ENCODE peak calls at places on chromosomes 16 and 17, in nine cellular contexts. One of them, this sample, is unnamed.
A peak's percentile ranks its signal among the peaks of the same experiment; 100 is the strongest.

GRCh38 chr16:88057656-88058055 is 106.4 kb downstream of the BANP start:
- DNase-seq in body of pancreas: no peak
- DNase-seq in sciatic nerve: no peak
- DNase-seq in HAP-1: no peak
- DNase-seq in transverse colon: no peak
- DNase-seq in amygdala: no peak
- DNase-seq in choroid plexus epithelial cell: no peak
- DNase-seq in SHP77: no peak
- DNase-seq in H9: no peak
- DNase-seq in this sample: no peak

GRCh38 chr17:5500804-5501391 is 14.5 kb downstream of the MIS12 start:
- DNase-seq in body of pancreas: peak; percentile 70
- DNase-seq in sciatic nerve: peak; percentile 85
- DNase-seq in HAP-1: peak; percentile 93
- DNase-seq in transverse colon: peak; percentile 63
- DNase-seq in amygdala: peak; percentile 86
- DNase-seq in choroid plexus epithelial cell: peak; percentile 93
- DNase-seq in SHP77: peak; percentile 95
- DNase-seq in H9: peak; percentile 100
- DNase-seq in this sample: no peak

GRCh38 chr16:86387461-86388440 is 122.6 kb upstream of the FOXF1 start:
- DNase-seq in body of pancreas: no peak
- DNase-seq in sciatic nerve: no peak
- DNase-seq in HAP-1: no peak
- DNase-seq in transverse colon: no peak
- DNase-seq in amygdala: no peak
- DNase-seq in choroid plexus epithelial cell: peak; percentile 98
- DNase-seq in SHP77: no peak
- DNase-seq in H9: no peak
- DNase-seq in this sample: peak; percentile 90

GRCh38 chr16:88393034-88393433 is 10.3 kb downstream of the ZNF469 start:
- DNase-seq in body of pancreas: no peak
- DNase-seq in sciatic nerve: peak; percentile 69
- DNase-seq in HAP-1: no peak
- DNase-seq in transverse colon: no peak
- DNase-seq in amygdala: no peak
- DNase-seq in choroid plexus epithelial cell: no peak
- DNase-seq in SHP77: no peak
- DNase-seq in H9: no peak
- DNase-seq in this sample: no peak

GRCh38 chr17:1241904-1242303 is 28.3 kb upstream of the BHLHA9 start:
- DNase-seq in body of pancreas: peak; percentile 53
- DNase-seq in sciatic nerve: no peak
- DNase-seq in HAP-1: no peak
- DNase-seq in transverse colon: no peak
- DNase-seq in amygdala: no peak
- DNase-seq in choroid plexus epithelial cell: peak; percentile 64
- DNase-seq in SHP77: peak; percentile 89
- DNase-seq in H9: no peak
- DNase-seq in this sample: no peak

GRCh38 chr17:14704121-14704520 is 403.2 kb downstream of the HS3ST3B1 start:
- DNase-seq in body of pancreas: no peak
- DNase-seq in sciatic nerve: no peak
- DNase-seq in HAP-1: no peak
- DNase-seq in transverse colon: no peak
- DNase-seq in amygdala: no peak
- DNase-seq in choroid plexus epithelial cell: no peak
- DNase-seq in SHP77: no peak
- DNase-seq in H9: no peak
- DNase-seq in this sample: no peak

GRCh38 chr16:56793504-56793903 is 63.6 kb downstream of the NUP93 start:
- DNase-seq in body of pancreas: peak; percentile 16
- DNase-seq in sciatic nerve: no peak
- DNase-seq in HAP-1: no peak
- DNase-seq in transverse colon: no peak
- DNase-seq in amygdala: no peak
- DNase-seq in choroid plexus epithelial cell: peak; percentile 76
- DNase-seq in SHP77: no peak
- DNase-seq in H9: no peak
- DNase-seq in this sample: peak; percentile 17

GRCh38 chr17:74639704-74640142 is 16.2 kb upstream of the CD300E start:
- DNase-seq in body of pancreas: no peak
- DNase-seq in sciatic nerve: no peak
- DNase-seq in HAP-1: no peak
- DNase-seq in transverse colon: no peak
- DNase-seq in amygdala: no peak
- DNase-seq in choroid plexus epithelial cell: no peak
- DNase-seq in SHP77: no peak
- DNase-seq in H9: no peak
- DNase-seq in this sample: no peak

GRCh38 chr17:63405741-63406261 is 40.3 kb downstream of the CYB561 start:
- DNase-seq in body of pancreas: no peak
- DNase-seq in sciatic nerve: no peak
- DNase-seq in HAP-1: peak; percentile 83
- DNase-seq in transverse colon: no peak
- DNase-seq in amygdala: no peak
- DNase-seq in choroid plexus epithelial cell: peak; percentile 90
- DNase-seq in SHP77: peak; percentile 48
- DNase-seq in H9: no peak
- DNase-seq in this sample: peak; percentile 71

GRCh38 chr16:67456383-67457140 is 24.4 kb downstream of the ATP6V0D1 start:
- DNase-seq in body of pancreas: peak; percentile 80
- DNase-seq in sciatic nerve: no peak
- DNase-seq in HAP-1: no peak
- DNase-seq in transverse colon: peak; percentile 83
- DNase-seq in amygdala: no peak
- DNase-seq in choroid plexus epithelial cell: peak; percentile 55
- DNase-seq in SHP77: peak; percentile 22
- DNase-seq in H9: no peak
- DNase-seq in this sample: no peak

GRCh38 chr16:11446566-11447119 is 101.4 kb downstream of the RMI2 start:
- DNase-seq in body of pancreas: no peak
- DNase-seq in sciatic nerve: no peak
- DNase-seq in HAP-1: no peak
- DNase-seq in transverse colon: no peak
- DNase-seq in amygdala: no peak
- DNase-seq in choroid plexus epithelial cell: no peak
- DNase-seq in SHP77: no peak
- DNase-seq in H9: no peak
- DNase-seq in this sample: no peak

GRCh38 chr17:53227514-53227913 is 595.2 kb upstream of the KIF2B start:
- DNase-seq in body of pancreas: no peak
- DNase-seq in sciatic nerve: no peak
- DNase-seq in HAP-1: no peak
- DNase-seq in transverse colon: no peak
- DNase-seq in amygdala: no peak
- DNase-seq in choroid plexus epithelial cell: no peak
- DNase-seq in SHP77: no peak
- DNase-seq in H9: no peak
- DNase-seq in this sample: no peak

GRCh38 chr17:3603119-3603869 is 5.9 kb downstream of the TRPV1 start:
- DNase-seq in body of pancreas: no peak
- DNase-seq in sciatic nerve: no peak
- DNase-seq in HAP-1: no peak
- DNase-seq in transverse colon: no peak
- DNase-seq in amygdala: no peak
- DNase-seq in choroid plexus epithelial cell: peak; percentile 74
- DNase-seq in SHP77: no peak
- DNase-seq in H9: no peak
- DNase-seq in this sample: no peak

GRCh38 chr17:2418572-2418971 is 17.7 kb upstream of the MNT start:
- DNase-seq in body of pancreas: peak; percentile 75
- DNase-seq in sciatic nerve: no peak
- DNase-seq in HAP-1: no peak
- DNase-seq in transverse colon: no peak
- DNase-seq in amygdala: no peak
- DNase-seq in choroid plexus epithelial cell: peak; percentile 57
- DNase-seq in SHP77: no peak
- DNase-seq in H9: no peak
- DNase-seq in this sample: no peak

GRCh38 chr17:58783380-58783779 is 27.7 kb downstream of the PPM1E start:
- DNase-seq in body of pancreas: no peak
- DNase-seq in sciatic nerve: no peak
- DNase-seq in HAP-1: peak; percentile 50
- DNase-seq in transverse colon: no peak
- DNase-seq in amygdala: no peak
- DNase-seq in choroid plexus epithelial cell: no peak
- DNase-seq in SHP77: peak; percentile 54
- DNase-seq in H9: no peak
- DNase-seq in this sample: no peak

GRCh38 chr16:49596699-49597291 is 223.2 kb downstream of the C16orf78 start:
- DNase-seq in body of pancreas: no peak
- DNase-seq in sciatic nerve: peak; percentile 55
- DNase-seq in HAP-1: no peak
- DNase-seq in transverse colon: no peak
- DNase-seq in amygdala: no peak
- DNase-seq in choroid plexus epithelial cell: no peak
- DNase-seq in SHP77: no peak
- DNase-seq in H9: peak; percentile 27
- DNase-seq in this sample: no peak

GRCh38 chr16:56869513-56870270 is 4.7 kb downstream of the SLC12A3 start:
- DNase-seq in body of pancreas: no peak
- DNase-seq in sciatic nerve: no peak
- DNase-seq in HAP-1: peak; percentile 31
- DNase-seq in transverse colon: peak; percentile 24
- DNase-seq in amygdala: no peak
- DNase-seq in choroid plexus epithelial cell: peak; percentile 13
- DNase-seq in SHP77: no peak
- DNase-seq in H9: peak; percentile 81
- DNase-seq in this sample: no peak